ENCODE peak calls at places on chromosome 1, in seven cellular contexts. Z is mammary epithelial cell, H is ovary, F is adrenal gland, U is astrocyte of the spinal cord, T is hepatocyte, P is upper lobe of right lung. X is an unnamed sample.

GRCh38 chr1:18324246-18324645 is 156.5 kb upstream of the KLHDC7A start:
- DNase-seq in Z (no peak), H (no peak), F (no peak), U (no peak), T (no peak), P (no peak), X (no peak)

GRCh38 chr1:150162862-150163706 is 13.4 kb downstream of the PLEKHO1 start:
- DNase-seq in Z (peak), H (peak), F (peak), U (peak), T (peak), P (peak), X (peak)

GRCh38 chr1:84174051-84174556 is 30.0 kb downstream of the PRKACB start:
- DNase-seq in Z (peak), H (no peak), F (no peak), U (peak), T (peak), P (no peak), X (peak)

GRCh38 chr1:243738020-243738419 is 112.0 kb downstream of the AKT3 start:
- DNase-seq in Z (no peak), H (no peak), F (no peak), U (no peak), T (no peak), P (no peak), X (no peak)

GRCh38 chr1:7375781-7376660 is 395.1 kb upstream of the VAMP3 start:
- DNase-seq in Z (no peak), H (no peak), F (no peak), U (no peak), T (no peak), P (no peak), X (no peak)

GRCh38 chr1:72170246-72170645 is 112.1 kb downstream of the NEGR1 start:
- DNase-seq in Z (no peak), H (no peak), F (no peak), U (no peak), T (no peak), P (no peak), X (no peak)

GRCh38 chr1:1922782-1923680 is 4.0 kb upstream of the TMEM52 start:
- DNase-seq in Z (no peak), H (peak), F (peak), U (no peak), T (peak), P (peak), X (no peak)

GRCh38 chr1:17957588-17958267 is 149.9 kb upstream of the IGSF21 start:
- DNase-seq in Z (peak), H (no peak), F (no peak), U (no peak), T (no peak), P (no peak), X (no peak)

GRCh38 chr1:182666736-182667135 is 17.7 kb downstream of the RGS8 start:
- DNase-seq in Z (no peak), H (no peak), F (no peak), U (no peak), T (no peak), P (no peak), X (no peak)

GRCh38 chr1:63575340-63575826 is 17.8 kb upstream of the PGM1 start:
- DNase-seq in Z (peak), H (no peak), F (no peak), U (peak), T (peak), P (no peak), X (peak)

GRCh38 chr1:48216276-48216675 is 6.2 kb upstream of the SLC5A9 start:
- DNase-seq in Z (no peak), H (no peak), F (no peak), U (no peak), T (no peak), P (no peak), X (no peak)

GRCh38 chr1:99599678-99600175 is 46.2 kb upstream of the PALMD start:
- DNase-seq in Z (peak), H (peak), F (peak), U (peak), T (peak), P (no peak), X (peak)

GRCh38 chr1:159172599-159173291 is 1.3 kb downstream of the CADM3 start:
- DNase-seq in Z (no peak), H (no peak), F (no peak), U (no peak), T (no peak), P (no peak), X (no peak)

GRCh38 chr1:63557365-63557987 is 34.2 kb downstream of the EFCAB7 start:
- DNase-seq in Z (peak), H (no peak), F (peak), U (peak), T (peak), P (no peak), X (peak)

GRCh38 chr1:219505886-219506285 is 107.0 kb downstream of the ZC3H11B start:
- DNase-seq in Z (no peak), H (no peak), F (no peak), U (peak), T (no peak), P (no peak), X (peak)

GRCh38 chr1:219503549-219503948 is 109.4 kb downstream of the ZC3H11B start:
- DNase-seq in Z (no peak), H (no peak), F (no peak), U (no peak), T (no peak), P (no peak), X (no peak)

GRCh38 chr1:219507432-219507831 is 105.5 kb downstream of the ZC3H11B start:
- DNase-seq in Z (no peak), H (no peak), F (no peak), U (peak), T (peak), P (no peak), X (peak)

DNA sequence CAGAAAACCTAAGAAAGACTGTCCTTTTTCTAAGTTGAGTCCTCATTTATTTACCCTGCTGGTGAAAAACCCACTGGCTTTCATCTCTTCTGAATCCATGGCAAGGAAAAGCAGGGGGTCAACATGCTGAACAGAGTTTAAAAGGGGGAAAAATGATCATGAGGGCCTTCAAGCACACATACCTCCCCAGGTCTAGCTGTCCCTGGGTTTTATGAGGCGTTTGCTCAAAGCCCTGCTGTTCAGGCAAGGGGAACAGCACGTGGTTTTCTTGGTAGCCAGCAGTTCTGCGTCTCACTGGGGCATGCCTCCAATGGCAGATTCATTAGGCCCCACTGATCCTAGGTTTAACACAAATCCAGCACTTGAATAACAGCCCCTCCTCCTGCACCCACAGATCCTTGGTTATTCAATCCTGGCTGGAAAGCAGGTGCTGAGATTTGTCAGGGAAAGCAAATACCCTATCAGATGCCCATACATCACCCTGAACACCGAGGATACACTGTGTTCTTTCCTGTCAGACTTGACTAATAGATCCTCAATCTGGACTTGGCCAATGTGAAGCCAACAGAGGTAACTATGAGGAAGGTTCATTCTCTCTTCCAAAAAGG is 106.5 kb downstream of the ZC3H11B start:
- DNase-seq in Z (no peak), H (no peak), F (no peak), U (no peak), T (peak), P (no peak), X (no peak)
- H3K4me3 ChIP-seq in Z (no peak), H (no peak), F (no peak), U (no peak), T (no peak), P (no peak), X (no peak)

DNA sequence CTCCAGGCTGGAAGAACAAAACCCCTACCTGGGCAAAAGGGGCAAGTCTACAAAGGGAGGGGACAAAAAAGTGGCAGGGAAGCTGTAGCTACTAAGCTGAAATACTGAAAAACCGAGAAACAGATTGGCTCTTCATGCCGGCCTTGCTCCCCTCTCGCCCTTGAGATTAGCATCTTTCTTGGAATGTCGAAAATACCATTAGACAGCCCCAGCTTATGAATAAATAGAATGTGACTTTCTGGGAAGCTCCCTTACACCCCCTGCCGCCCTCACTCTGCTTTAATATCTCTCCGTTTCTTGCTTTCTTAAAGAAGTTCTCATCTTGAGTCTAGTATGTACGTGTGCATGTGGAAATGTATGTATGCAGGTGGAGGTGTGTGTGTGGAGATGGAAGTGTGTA is 14.1 kb downstream of the TRAF3IP3 start:
- DNase-seq in Z (peak), H (no peak), F (no peak), U (peak), T (no peak), P (no peak), X (peak)
- TF ChIP-seq CTCF in Z (no peak), H (no peak), F (no peak), U (no peak), T (no peak), P (no peak), X (peak)

GRCh38 chr1:207823880-207824566 is 72.2 kb downstream of the CD46 start:
- DNase-seq in Z (peak), H (peak), F (peak), U (peak), T (peak), P (peak), X (peak)

GRCh38 chr1:207823531-207823879 is 71.7 kb downstream of the CD46 start:
- DNase-seq in Z (no peak), H (no peak), F (no peak), U (no peak), T (no peak), P (no peak), X (no peak)

GRCh38 chr1:207825296-207825695 is 73.4 kb downstream of the CD46 start:
- DNase-seq in Z (no peak), H (no peak), F (peak), U (no peak), T (no peak), P (peak), X (no peak)

GRCh38 chr1:207825719-207826556 is 74.1 kb downstream of the CD46 start:
- DNase-seq in Z (no peak), H (no peak), F (peak), U (peak), T (no peak), P (peak), X (peak)

DNA sequence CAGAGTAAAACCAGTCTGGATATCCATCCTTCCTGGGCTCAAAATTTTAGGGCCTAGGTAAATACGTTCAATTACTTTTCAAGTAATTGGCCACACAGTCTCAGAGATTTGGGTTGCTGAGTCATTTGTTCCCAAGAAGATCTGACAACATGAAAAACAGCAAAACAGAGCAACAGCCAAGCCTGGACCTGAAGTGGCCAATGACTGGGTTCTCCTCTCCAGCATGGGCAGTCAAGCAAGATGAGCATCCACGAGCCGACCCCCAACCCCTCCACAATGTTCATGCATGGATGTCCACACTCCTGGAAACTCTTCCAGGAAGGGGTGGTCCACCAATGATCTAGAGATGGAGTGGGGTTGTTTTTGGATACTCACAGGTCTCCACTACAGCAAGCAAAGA is 72.8 kb downstream of the CD46 start:
- DNase-seq in Z (peak), H (no peak), F (peak), U (no peak), T (no peak), P (peak), X (peak)
- H3K4me3 ChIP-seq in Z (no peak), H (peak), F (peak), U (no peak), T (no peak), P (peak), X (no peak)

DNA sequence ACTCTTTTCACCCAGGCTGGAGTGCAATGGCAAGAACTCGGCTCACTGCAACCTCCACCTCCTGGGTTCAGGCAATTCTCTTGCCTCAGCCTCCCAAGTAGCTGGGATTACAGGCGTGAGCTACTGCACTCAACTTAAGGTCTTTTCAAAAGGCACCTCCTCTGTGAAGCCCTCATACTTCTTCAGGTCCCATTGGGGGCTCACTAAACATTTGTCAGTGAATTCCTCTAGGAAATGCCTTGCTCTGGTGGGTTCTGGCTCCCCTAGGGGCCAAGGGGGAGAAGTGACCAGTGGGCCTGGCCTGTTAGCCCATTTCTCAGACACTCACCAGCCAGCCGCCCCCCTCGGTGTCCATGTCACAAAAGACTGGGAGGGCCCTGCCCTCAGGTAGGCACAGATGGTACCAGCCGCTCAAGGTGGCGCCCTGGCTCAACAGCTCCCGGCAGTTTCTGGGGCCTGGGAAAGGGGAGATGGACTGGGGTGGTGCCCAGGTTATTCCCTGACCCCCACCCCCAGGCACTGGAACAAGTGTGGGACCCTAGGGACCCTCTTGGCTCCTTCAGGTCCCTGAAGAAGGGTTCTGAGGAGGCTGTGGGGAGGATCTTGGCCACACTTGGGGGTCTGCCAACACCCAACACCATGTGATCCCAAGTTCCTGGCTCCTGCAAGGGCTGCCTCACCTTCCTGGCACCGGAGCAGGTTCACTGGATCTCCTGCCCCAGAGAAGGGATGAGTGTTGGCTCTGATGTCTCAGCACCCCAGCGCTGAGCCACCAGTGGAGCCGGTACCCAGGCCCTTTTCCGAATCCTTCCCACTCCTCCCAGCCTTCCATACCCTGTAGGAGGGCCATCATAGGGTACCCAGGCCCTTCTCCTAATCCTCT is 1.6 kb downstream of the FCN3 start:
- DNase-seq in Z (no peak), H (no peak), F (no peak), U (no peak), T (no peak), P (peak), X (no peak)
- TF ChIP-seq CTCF in Z (peak), H (no peak), F (no peak), U (peak), T (peak), P (peak), X (peak)